ENCODE peak calls at places on chromosomes 12 and 14, in nine cellular contexts. R is choroid plexus epithelial cell, U is lower leg skin, B is A549, F is AG04450, W is coronary artery, A is kidney, Z is adipocyte, O is WERI-Rb-1. E is an unnamed sample.

GRCh38 chr12:58814036-58814435 is 106.3 kb downstream of the LRIG3 start:
- DNase-seq in R (no peak), U (no peak), Z (peak), F (no peak), B (no peak), O (no peak), W (no peak), A (no peak), E (peak)

GRCh38 chr12:43444940-43445564 is 107.0 kb downstream of the ADAMTS20 start:
- DNase-seq in R (peak), W (no peak), U (peak), F (peak), B (no peak), A (no peak), O (peak), Z (peak), E (peak)

GRCh38 chr12:6375269-6376078 is at the start of gene SCNN1A:
- DNase-seq in Z (no peak), R (no peak), B (no peak), A (peak), W (no peak), O (no peak), F (no peak), U (no peak), E (no peak)

GRCh38 chr14:44962573-44963528 is 861 bp downstream of the TOGARAM1 start:
- DNase-seq in R (peak), B (no peak), Z (peak), A (peak), U (peak), O (peak), F (peak), W (no peak), E (peak)

GRCh38 chr12:86565038-86565437 is 308.8 kb upstream of the MGAT4C start:
- DNase-seq in A (no peak), O (no peak), R (no peak), U (no peak), W (no peak), Z (no peak), B (no peak), F (no peak), E (no peak)

GRCh38 chr12:12724421-12725085 is 7.4 kb downstream of the CDKN1B start:
- DNase-seq in U (no peak), Z (peak), B (peak), O (no peak), F (no peak), A (no peak), R (peak), W (no peak), E (no peak)

GRCh38 chr12:53213348-53213747 is 6.3 kb upstream of the ITGB7 start:
- DNase-seq in O (peak), F (no peak), Z (peak), W (no peak), U (no peak), R (peak), B (peak), A (peak), E (peak)

GRCh38 chr12:52222692-52223091 is 10.4 kb upstream of the KRT7 start:
- DNase-seq in A (peak), W (no peak), Z (no peak), R (no peak), O (no peak), B (no peak), U (no peak), F (no peak), E (no peak)

GRCh38 chr12:72368719-72369505 is 96.7 kb downstream of the TRHDE start:
- DNase-seq in A (no peak), W (no peak), R (peak), U (no peak), O (no peak), F (no peak), B (no peak), Z (no peak), E (no peak)

GRCh38 chr14:72611956-72612500 is 281.9 kb downstream of the DPF3 start:
- DNase-seq in F (no peak), Z (no peak), R (no peak), A (no peak), W (peak), U (no peak), O (no peak), B (no peak), E (no peak)

GRCh38 chr14:32201196-32201815 is 539 bp upstream of the RNU6-7 start:
- DNase-seq in B (peak), F (no peak), O (peak), Z (peak), R (peak), A (peak), U (peak), W (peak), E (peak)

GRCh38 chr12:129520736-129521135 is 383.1 kb downstream of the TMEM132D start:
- DNase-seq in O (no peak), Z (peak), W (no peak), R (peak), B (no peak), F (no peak), A (no peak), U (no peak), E (no peak)

GRCh38 chr12:58596381-58596780 is 323.9 kb downstream of the LRIG3 start:
- DNase-seq in U (no peak), F (no peak), W (no peak), A (no peak), R (no peak), B (no peak), O (peak), Z (no peak), E (no peak)

GRCh38 chr12:118984206-118984943 is 3.0 kb downstream of the SRRM4 start:
- DNase-seq in B (no peak), F (no peak), A (no peak), O (no peak), W (no peak), U (no peak), R (no peak), Z (no peak), E (no peak)

GRCh38 chr14:30553311-30553989 is 5.5 kb upstream of the G2E3 start:
- DNase-seq in Z (peak), O (no peak), F (no peak), A (no peak), W (no peak), U (no peak), B (no peak), R (peak), E (peak)

GRCh38 chr12:119512772-119513497 is 80.6 kb upstream of the TMEM233 start:
- DNase-seq in A (no peak), Z (peak), O (no peak), U (no peak), F (no peak), B (no peak), R (peak), W (no peak), E (no peak)

GRCh38 chr14:86510503-86510902 is 980.6 kb downstream of the FLRT2 start:
- DNase-seq in U (no peak), F (no peak), B (no peak), O (no peak), R (no peak), Z (no peak), W (no peak), A (no peak), E (no peak)

GRCh38 chr14:86515195-86515594 is 985.3 kb downstream of the FLRT2 start:
- DNase-seq in R (no peak), A (no peak), Z (no peak), U (no peak), O (no peak), B (no peak), F (no peak), W (no peak), E (no peak)

GRCh38 chr14:86513564-86513963 is 983.6 kb downstream of the FLRT2 start:
- DNase-seq in F (no peak), A (no peak), U (no peak), O (no peak), W (no peak), R (no peak), B (no peak), Z (no peak), E (no peak)

DNA sequence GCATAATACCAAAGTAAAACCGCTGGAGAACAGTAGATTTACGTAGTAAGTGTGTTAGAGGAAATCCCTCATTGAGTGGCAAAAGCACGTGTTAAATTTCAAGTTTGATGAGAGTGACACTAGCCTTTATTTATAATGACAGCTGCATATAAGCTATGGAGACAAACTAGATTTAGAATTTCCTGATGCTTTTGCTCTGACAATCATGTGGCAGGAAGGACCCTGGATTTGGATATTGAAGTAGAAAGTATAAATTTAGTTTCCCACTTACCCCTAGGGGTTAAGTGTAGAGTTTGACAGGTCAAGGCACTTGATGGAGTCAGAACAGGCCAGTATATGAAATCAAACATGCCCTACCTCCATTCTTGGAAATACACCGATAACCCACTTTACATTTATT is 983.1 kb downstream of the FLRT2 start:
- DNase-seq in O (no peak), B (no peak), Z (no peak), U (no peak), R (no peak), W (no peak), A (no peak), F (no peak), E (no peak)
- H3K4me3 ChIP-seq in O (no peak), B (no peak), Z (no peak), U (no peak), R (no peak), W (no peak), A (no peak), F (no peak), E (no peak)

GRCh38 chr12:111064982-111065381 is 144.6 kb upstream of the MYL2 start:
- DNase-seq in W (no peak), Z (no peak), A (no peak), B (no peak), O (no peak), F (no peak), R (no peak), U (no peak), E (no peak)

GRCh38 chr12:111067498-111067897 is 147.1 kb upstream of the MYL2 start:
- DNase-seq in U (no peak), F (no peak), A (no peak), R (no peak), O (no peak), Z (no peak), W (no peak), B (no peak), E (no peak)

GRCh38 chr12:111064154-111064553 is 143.8 kb upstream of the MYL2 start:
- DNase-seq in R (no peak), F (no peak), B (no peak), O (no peak), W (no peak), A (no peak), Z (no peak), U (no peak), E (no peak)

GRCh38 chr12:111066744-111067437 is 146.5 kb upstream of the MYL2 start:
- DNase-seq in B (peak), U (no peak), Z (no peak), R (no peak), W (no peak), O (no peak), A (no peak), F (no peak), E (no peak)

DNA sequence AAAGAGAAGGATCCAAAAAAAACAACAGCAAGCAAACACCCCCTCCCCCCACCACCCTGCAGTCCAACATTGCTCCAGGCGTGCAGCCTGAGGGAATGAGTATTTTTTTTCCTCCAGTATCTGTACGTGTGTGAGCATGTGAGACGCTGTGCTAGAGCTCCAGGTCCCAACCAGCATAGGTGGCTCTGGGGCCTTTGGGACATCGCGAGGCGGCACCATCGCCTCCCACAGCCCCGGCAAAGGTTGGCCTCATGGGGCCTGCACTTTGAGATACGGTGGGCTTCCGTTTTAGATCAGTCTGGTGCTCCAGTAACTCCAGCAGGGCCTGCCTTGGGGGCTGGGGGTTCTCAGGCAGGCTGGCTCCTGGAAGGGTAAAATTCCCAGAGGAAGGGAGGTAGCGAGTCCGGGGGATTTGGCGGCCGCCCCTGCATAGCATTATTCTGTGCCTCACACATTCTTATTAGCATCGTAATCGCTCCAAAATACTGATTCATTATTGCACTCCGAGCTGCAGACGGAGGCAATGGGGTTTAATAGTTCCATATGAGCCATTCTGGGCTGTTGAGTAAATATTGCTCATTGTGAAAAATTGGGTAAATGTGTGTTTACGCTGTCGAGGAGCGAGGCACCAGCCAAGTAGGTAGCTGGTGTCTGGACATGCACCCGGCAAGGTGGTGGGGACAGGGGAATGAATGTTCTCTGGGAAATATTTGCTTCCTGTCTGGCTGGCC is 143.1 kb upstream of the MYL2 start:
- DNase-seq in Z (no peak), O (no peak), U (no peak), R (no peak), F (no peak), A (no peak), W (no peak), B (peak), E (peak)
- H3K4me3 ChIP-seq in Z (no peak), O (no peak), U (no peak), R (no peak), F (no peak), A (no peak), W (no peak), B (no peak), E (no peak)

DNA sequence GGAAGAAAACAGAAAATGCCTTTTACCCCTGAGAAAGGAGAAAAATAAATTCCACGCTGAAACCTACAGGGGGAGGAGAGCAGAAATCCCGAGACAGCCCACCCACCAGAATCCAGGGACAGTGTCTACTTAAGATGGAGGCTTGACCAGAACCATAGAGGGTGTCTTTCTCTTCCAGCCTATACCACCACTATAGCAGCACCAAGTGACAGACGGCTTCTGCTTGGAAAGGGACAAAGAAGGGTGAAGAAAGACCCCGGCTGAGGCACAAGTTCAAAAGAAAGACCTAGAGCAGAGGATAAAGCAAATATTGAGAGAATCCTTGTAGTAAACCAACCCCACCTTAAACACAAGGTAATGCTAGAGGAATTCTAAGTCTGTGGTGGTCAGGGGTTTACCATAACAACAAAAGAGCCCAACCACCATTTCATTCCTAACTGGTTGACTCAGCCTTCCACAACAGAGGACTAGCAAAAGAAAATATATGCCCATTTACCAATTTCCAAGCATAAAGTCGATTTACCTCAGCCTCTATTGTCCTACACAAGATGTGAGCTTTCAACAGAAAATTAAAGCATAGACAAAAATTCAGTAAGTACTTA is 105.3 kb upstream of the FOXG1 start:
- DNase-seq in B (no peak), O (no peak), W (no peak), F (no peak), U (no peak), R (peak), A (no peak), Z (peak), E (peak)
- H3K4me3 ChIP-seq in B (no peak), O (no peak), W (no peak), F (no peak), U (no peak), R (no peak), A (no peak), Z (no peak), E (no peak)

GRCh38 chr14:52067873-52068740 is 752 bp downstream of the NID2 start:
- DNase-seq in F (no peak), B (peak), A (peak), W (no peak), O (peak), Z (peak), U (no peak), R (peak), E (no peak)
- H3K4me3 ChIP-seq in F (peak), B (peak), A (peak), W (peak), O (peak), Z (peak), U (peak), R (peak), E (peak)

GRCh38 chr12:120692524-120693033 is 5.6 kb downstream of the MLEC start:
- DNase-seq in Z (no peak), A (no peak), O (no peak), F (no peak), U (no peak), W (no peak), B (peak), R (peak), E (peak)
- H3K4me3 ChIP-seq in Z (no peak), A (no peak), O (no peak), F (no peak), U (no peak), W (no peak), B (no peak), R (no peak), E (no peak)

GRCh38 chr12:41919025-41919424 is 225.6 kb downstream of the GXYLT1 start:
- DNase-seq in W (no peak), A (no peak), R (no peak), F (no peak), B (no peak), Z (no peak), O (no peak), U (no peak), E (no peak)
- H3K4me3 ChIP-seq in W (no peak), A (no peak), R (no peak), F (no peak), B (no peak), Z (no peak), O (no peak), U (no peak), E (no peak)

GRCh38 chr12:78863482-78864427 is 819 bp upstream of the SYT1 start:
- DNase-seq in A (peak), O (peak), W (no peak), F (no peak), U (no peak), R (peak), B (peak), Z (peak), E (peak)

GRCh38 chr12:78864483-78865296 is at the start of gene SYT1:
- DNase-seq in B (peak), Z (peak), W (no peak), A (peak), U (no peak), O (peak), F (peak), R (peak), E (peak)

GRCh38 chr12:78866518-78866917 is 1.9 kb downstream of the SYT1 start:
- DNase-seq in A (no peak), W (no peak), Z (no peak), U (no peak), R (no peak), O (no peak), B (no peak), F (no peak), E (no peak)

GRCh38 chr12:78870539-78870938 is 6.0 kb downstream of the SYT1 start:
- DNase-seq in A (no peak), B (no peak), F (no peak), U (no peak), R (no peak), W (no peak), O (no peak), Z (no peak), E (no peak)

GRCh38 chr12:78865297-78865955 is 852 bp downstream of the SYT1 start:
- DNase-seq in W (no peak), U (no peak), A (no peak), Z (no peak), F (no peak), O (peak), B (no peak), R (peak), E (no peak)
- H3K4me3 ChIP-seq in W (peak), U (no peak), A (no peak), Z (no peak), F (peak), O (peak), B (peak), R (peak), E (peak)

GRCh38 chr14:102923201-102923919 is 897 bp downstream of the AMN start:
- DNase-seq in B (no peak), R (no peak), W (no peak), A (peak), Z (peak), U (no peak), F (no peak), O (no peak), E (no peak)
- H3K4me3 ChIP-seq in B (peak), R (peak), W (no peak), A (peak), Z (peak), U (no peak), F (peak), O (no peak), E (peak)

DNA sequence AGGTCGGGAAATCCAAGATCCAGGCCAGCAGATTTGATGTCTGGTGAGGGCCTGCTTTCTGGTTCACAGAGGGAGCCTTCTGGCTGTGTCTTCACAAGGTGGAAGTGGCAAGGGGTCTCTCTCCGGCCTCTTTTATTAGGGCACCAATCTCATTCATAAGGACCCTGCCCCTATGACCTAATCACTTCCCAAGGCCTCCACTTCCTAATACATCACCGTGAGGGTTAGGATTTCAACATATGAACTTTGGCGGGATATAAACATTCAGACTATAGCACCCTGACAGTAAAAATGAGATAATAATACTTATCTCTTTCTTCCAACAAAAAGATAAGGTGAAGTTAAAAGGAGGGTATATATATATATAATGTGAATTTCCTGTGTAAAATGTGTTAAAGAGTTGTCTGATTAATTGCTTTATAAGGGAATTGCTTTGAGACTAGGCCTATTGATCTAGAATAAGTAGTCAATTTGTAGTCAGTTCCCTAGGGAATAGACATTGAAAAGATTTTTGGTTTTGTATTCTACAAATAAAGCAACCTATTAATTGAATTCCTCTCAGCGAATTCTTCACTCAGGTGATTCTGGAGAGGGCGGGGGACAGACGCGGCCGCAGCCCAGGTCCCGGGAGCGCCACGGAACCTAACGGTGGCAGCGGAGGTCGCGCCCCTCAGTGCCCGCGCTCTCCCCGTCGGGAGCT is 516 bp upstream of the LGALS3 start:
- DNase-seq in B (no peak), F (no peak), W (no peak), Z (no peak), O (no peak), A (no peak), R (no peak), U (no peak), E (no peak)
- H3K4me3 ChIP-seq in B (peak), F (peak), W (peak), Z (peak), O (peak), A (peak), R (peak), U (peak), E (peak)

GRCh38 chr12:55705802-55706402 is 1.8 kb downstream of the ITGA7 start:
- DNase-seq in R (no peak), A (peak), B (peak), W (no peak), U (no peak), F (no peak), O (peak), Z (no peak), E (no peak)
- H3K4me3 ChIP-seq in R (no peak), A (peak), B (no peak), W (peak), U (no peak), F (no peak), O (no peak), Z (peak), E (no peak)